ENCODE peak calls at places on chromosomes 4 and X, in eight cellular contexts. One of them, this sample, is unnamed. For H3K4me1, the result is how much of the 10 kb centered on the place peaks cover.

GRCh38 chr4:47494124-47494430 is 9.0 kb downstream of the ATP10D start:
- DNase-seq in ovary: no peak
- DNase-seq in A549: no peak
- DNase-seq in lower lobe of right lung: no peak
- DNase-seq in osteoblast: no peak
- DNase-seq in stomach: no peak
- DNase-seq in lung: no peak
- DNase-seq in heart left ventricle: no peak
- DNase-seq in this sample: no peak

GRCh38 chr4:91243132-91243531 is 1060.6 kb upstream of the GRID2 start:
- DNase-seq in lung: peak
- DNase-seq in lower lobe of right lung: peak
- DNase-seq in A549: peak
- DNase-seq in stomach: no peak
- DNase-seq in heart left ventricle: peak
- DNase-seq in osteoblast: no peak
- DNase-seq in ovary: no peak
- DNase-seq in this sample: peak

GRCh38 chrX:105317117-105317516 is 96.6 kb upstream of the TEX13A start:
- DNase-seq in stomach: no peak
- DNase-seq in ovary: no peak
- DNase-seq in osteoblast: no peak
- DNase-seq in lung: no peak
- DNase-seq in A549: no peak
- DNase-seq in heart left ventricle: no peak
- DNase-seq in lower lobe of right lung: no peak
- DNase-seq in this sample: no peak

GRCh38 chr4:87073187-87073569 is 138.4 kb downstream of the AFF1 start:
- DNase-seq in ovary: no peak
- DNase-seq in A549: no peak
- DNase-seq in stomach: no peak
- DNase-seq in heart left ventricle: no peak
- DNase-seq in lung: no peak
- DNase-seq in osteoblast: no peak
- DNase-seq in lower lobe of right lung: no peak
- DNase-seq in this sample: no peak

GRCh38 chr4:106583567-106583966 is 215.0 kb upstream of the GIMD1 start:
- DNase-seq in lung: no peak
- DNase-seq in stomach: no peak
- DNase-seq in lower lobe of right lung: no peak
- DNase-seq in heart left ventricle: no peak
- DNase-seq in A549: peak
- DNase-seq in osteoblast: peak
- DNase-seq in ovary: no peak
- DNase-seq in this sample: no peak

GRCh38 chr4:22187203-22187835 is 238.7 kb upstream of the KCNIP4 start:
- DNase-seq in heart left ventricle: no peak
- DNase-seq in lung: no peak
- DNase-seq in stomach: no peak
- DNase-seq in ovary: no peak
- DNase-seq in A549: no peak
- DNase-seq in osteoblast: no peak
- DNase-seq in lower lobe of right lung: no peak
- DNase-seq in this sample: no peak

GRCh38 chr4:88230953-88231835 is 53.2 kb downstream of the PPM1K start:
- DNase-seq in heart left ventricle: no peak
- DNase-seq in lung: no peak
- DNase-seq in lower lobe of right lung: no peak
- DNase-seq in stomach: no peak
- DNase-seq in ovary: peak
- DNase-seq in A549: no peak
- DNase-seq in osteoblast: no peak
- DNase-seq in this sample: no peak

GRCh38 chr4:90027565-90027964 is 99.6 kb upstream of the CCSER1 start:
- DNase-seq in stomach: no peak
- DNase-seq in lung: no peak
- DNase-seq in A549: no peak
- DNase-seq in ovary: no peak
- DNase-seq in lower lobe of right lung: no peak
- DNase-seq in heart left ventricle: no peak
- DNase-seq in osteoblast: no peak
- DNase-seq in this sample: no peak

GRCh38 chrX:20067709-20068315 is 48.9 kb downstream of the MAP7D2 start:
- DNase-seq in lung: peak
- DNase-seq in lower lobe of right lung: peak
- DNase-seq in ovary: peak
- DNase-seq in osteoblast: peak
- DNase-seq in A549: peak
- DNase-seq in stomach: peak
- DNase-seq in heart left ventricle: peak
- DNase-seq in this sample: peak

GRCh38 chrX:20071511-20072079 is 45.1 kb downstream of the MAP7D2 start:
- DNase-seq in A549: no peak
- DNase-seq in osteoblast: no peak
- DNase-seq in lower lobe of right lung: no peak
- DNase-seq in heart left ventricle: no peak
- DNase-seq in lung: no peak
- DNase-seq in stomach: no peak
- DNase-seq in ovary: no peak
- DNase-seq in this sample: no peak

GRCh38 chrX:20063716-20064351 is 52.9 kb downstream of the MAP7D2 start:
- DNase-seq in A549: no peak
- DNase-seq in lung: no peak
- DNase-seq in heart left ventricle: no peak
- DNase-seq in lower lobe of right lung: no peak
- DNase-seq in osteoblast: no peak
- DNase-seq in stomach: no peak
- DNase-seq in ovary: no peak
- DNase-seq in this sample: no peak

GRCh38 chrX:20063153-20063552 is 53.6 kb downstream of the MAP7D2 start:
- DNase-seq in lung: no peak
- DNase-seq in ovary: no peak
- DNase-seq in stomach: no peak
- DNase-seq in lower lobe of right lung: no peak
- DNase-seq in osteoblast: no peak
- DNase-seq in heart left ventricle: no peak
- DNase-seq in A549: no peak
- DNase-seq in this sample: no peak

DNA sequence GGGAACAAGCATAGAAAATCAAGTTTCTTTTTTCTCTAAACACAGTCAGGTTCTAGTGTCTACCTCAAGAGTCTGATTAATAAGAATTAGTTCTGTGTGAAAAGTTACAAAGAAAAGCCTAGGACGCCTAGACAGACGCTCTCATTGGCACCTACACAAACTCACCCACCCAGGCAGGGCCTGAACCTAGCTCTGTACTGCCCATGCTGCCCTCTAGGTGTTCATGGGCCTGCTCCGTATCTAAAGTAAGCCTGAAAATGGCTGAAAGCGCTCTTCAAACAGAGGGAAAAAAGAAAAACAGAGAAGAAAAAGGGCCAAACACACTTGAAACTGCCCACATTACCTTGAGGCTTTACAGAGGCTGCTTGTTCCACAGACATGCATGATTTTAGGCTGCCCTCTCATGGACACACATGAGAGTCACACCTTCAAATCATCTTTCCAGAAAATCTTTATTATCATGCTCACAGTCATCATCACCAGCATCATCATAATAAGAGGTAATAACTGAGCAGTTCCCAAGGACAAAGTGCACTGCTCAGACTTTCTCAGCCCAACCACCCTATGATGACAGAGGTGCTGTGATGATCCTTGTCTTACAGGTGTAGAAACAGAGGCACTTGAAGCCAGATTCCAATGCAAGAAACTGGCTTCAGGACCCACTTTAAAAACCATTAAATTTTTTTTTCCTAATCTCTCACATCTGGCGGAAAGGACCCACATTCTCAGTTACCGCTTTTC is 49.6 kb downstream of the MAP7D2 start:
- DNase-seq in ovary: peak
- DNase-seq in lung: no peak
- DNase-seq in A549: peak
- DNase-seq in heart left ventricle: no peak
- DNase-seq in osteoblast: peak
- DNase-seq in stomach: no peak
- DNase-seq in lower lobe of right lung: no peak
- DNase-seq in this sample: no peak
- TF ChIP-seq CTCF in ovary: no peak
- TF ChIP-seq CTCF in lung: peak
- TF ChIP-seq CTCF in A549: peak
- TF ChIP-seq CTCF in heart left ventricle: no peak
- TF ChIP-seq CTCF in osteoblast: peak
- TF ChIP-seq CTCF in stomach: no peak
- TF ChIP-seq CTCF in lower lobe of right lung: peak
- TF ChIP-seq CTCF in this sample: no peak

GRCh38 chr4:107740950-107741701 is 21.1 kb upstream of the PAPSS1 start:
- DNase-seq in osteoblast: peak
- DNase-seq in heart left ventricle: peak
- DNase-seq in A549: no peak
- DNase-seq in ovary: peak
- DNase-seq in stomach: no peak
- DNase-seq in lung: no peak
- DNase-seq in lower lobe of right lung: no peak
- DNase-seq in this sample: peak
- H3K4me1 ChIP-seq in osteoblast: under half
- H3K4me1 ChIP-seq in heart left ventricle: under half
- H3K4me1 ChIP-seq in A549: under half
- H3K4me1 ChIP-seq in ovary: under half
- H3K4me1 ChIP-seq in stomach: under half
- H3K4me1 ChIP-seq in lung: under half
- H3K4me1 ChIP-seq in lower lobe of right lung: under half
- H3K4me1 ChIP-seq in this sample: under half

GRCh38 chr4:183098723-183099536 is at the start of gene WWC2:
- DNase-seq in A549: peak
- DNase-seq in osteoblast: peak
- DNase-seq in lower lobe of right lung: peak
- DNase-seq in heart left ventricle: peak
- DNase-seq in ovary: peak
- DNase-seq in lung: peak
- DNase-seq in stomach: peak
- DNase-seq in this sample: peak

GRCh38 chr4:183100298-183100599 is 1.2 kb downstream of the WWC2 start:
- DNase-seq in lung: no peak
- DNase-seq in lower lobe of right lung: no peak
- DNase-seq in heart left ventricle: no peak
- DNase-seq in A549: no peak
- DNase-seq in osteoblast: peak
- DNase-seq in stomach: no peak
- DNase-seq in ovary: no peak
- DNase-seq in this sample: no peak

GRCh38 chr4:183098080-183098722 is 856 bp upstream of the WWC2 start:
- DNase-seq in ovary: peak
- DNase-seq in stomach: peak
- DNase-seq in lung: peak
- DNase-seq in osteoblast: peak
- DNase-seq in A549: peak
- DNase-seq in lower lobe of right lung: peak
- DNase-seq in heart left ventricle: peak
- DNase-seq in this sample: peak

GRCh38 chr4:183100827-183101226 is 1.8 kb downstream of the WWC2 start:
- DNase-seq in heart left ventricle: no peak
- DNase-seq in lower lobe of right lung: no peak
- DNase-seq in osteoblast: peak
- DNase-seq in A549: peak
- DNase-seq in ovary: no peak
- DNase-seq in lung: no peak
- DNase-seq in stomach: no peak
- DNase-seq in this sample: no peak

GRCh38 chr4:183099537-183100297 is 660 bp downstream of the WWC2 start:
- DNase-seq in heart left ventricle: peak
- DNase-seq in lower lobe of right lung: peak
- DNase-seq in osteoblast: peak
- DNase-seq in stomach: peak
- DNase-seq in A549: peak
- DNase-seq in lung: peak
- DNase-seq in ovary: peak
- DNase-seq in this sample: peak
- TF ChIP-seq CTCF in heart left ventricle: no peak
- TF ChIP-seq CTCF in lower lobe of right lung: peak
- TF ChIP-seq CTCF in osteoblast: no peak
- TF ChIP-seq CTCF in stomach: no peak
- TF ChIP-seq CTCF in A549: no peak
- TF ChIP-seq CTCF in lung: no peak
- TF ChIP-seq CTCF in ovary: no peak
- TF ChIP-seq CTCF in this sample: peak

GRCh38 chr4:185840953-185841352 is 29.0 kb upstream of the SORBS2 start:
- DNase-seq in stomach: no peak
- DNase-seq in lung: no peak
- DNase-seq in heart left ventricle: no peak
- DNase-seq in A549: no peak
- DNase-seq in lower lobe of right lung: no peak
- DNase-seq in ovary: no peak
- DNase-seq in osteoblast: peak
- DNase-seq in this sample: no peak
- H3K4me1 ChIP-seq in stomach: under half
- H3K4me1 ChIP-seq in lung: under half
- H3K4me1 ChIP-seq in heart left ventricle: under half
- H3K4me1 ChIP-seq in A549: under half
- H3K4me1 ChIP-seq in lower lobe of right lung: under half
- H3K4me1 ChIP-seq in ovary: under half
- H3K4me1 ChIP-seq in osteoblast: under half
- H3K4me1 ChIP-seq in this sample: under half

DNA sequence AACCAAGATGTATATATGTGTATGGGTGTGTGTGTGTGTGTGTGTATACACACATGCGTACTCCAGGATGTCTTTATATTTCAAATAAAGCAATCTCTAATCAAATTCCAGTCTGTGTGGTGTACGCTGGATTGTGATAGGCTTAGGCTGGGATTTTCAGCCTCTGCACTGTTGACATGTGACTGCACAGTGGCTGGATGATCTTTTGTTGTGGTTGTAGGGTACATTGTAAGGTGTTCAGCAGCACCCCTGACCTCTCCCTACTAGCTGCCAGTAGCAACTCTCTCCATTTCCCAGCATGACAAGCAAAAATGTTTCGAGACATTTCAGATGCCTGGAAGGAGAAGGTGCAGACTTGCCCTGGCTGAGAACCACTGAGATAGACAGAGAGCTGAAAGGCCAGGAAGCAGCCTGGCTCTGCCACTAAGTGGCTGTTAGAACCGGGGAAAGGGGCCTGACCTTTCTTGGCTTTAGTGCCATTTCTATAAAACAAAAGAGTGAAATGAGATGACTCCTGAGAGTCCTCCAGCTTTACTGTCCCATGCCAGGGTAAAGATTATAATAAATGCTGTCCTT is 10.4 kb downstream of the PGM2 start:
- DNase-seq in heart left ventricle: no peak
- DNase-seq in ovary: no peak
- DNase-seq in osteoblast: no peak
- DNase-seq in lower lobe of right lung: no peak
- DNase-seq in stomach: no peak
- DNase-seq in A549: no peak
- DNase-seq in lung: no peak
- DNase-seq in this sample: no peak
- TF ChIP-seq CTCF in heart left ventricle: no peak
- TF ChIP-seq CTCF in ovary: no peak
- TF ChIP-seq CTCF in osteoblast: no peak
- TF ChIP-seq CTCF in lower lobe of right lung: no peak
- TF ChIP-seq CTCF in stomach: no peak
- TF ChIP-seq CTCF in A549: no peak
- TF ChIP-seq CTCF in lung: no peak
- TF ChIP-seq CTCF in this sample: no peak

GRCh38 chr4:80229590-80229989 is 32.3 kb downstream of the PRDM8 start:
- DNase-seq in heart left ventricle: no peak
- DNase-seq in stomach: no peak
- DNase-seq in lower lobe of right lung: no peak
- DNase-seq in lung: no peak
- DNase-seq in A549: no peak
- DNase-seq in ovary: no peak
- DNase-seq in osteoblast: no peak
- DNase-seq in this sample: no peak
- H3K4me1 ChIP-seq in heart left ventricle: under half
- H3K4me1 ChIP-seq in stomach: under half
- H3K4me1 ChIP-seq in lower lobe of right lung: under half
- H3K4me1 ChIP-seq in lung: under half
- H3K4me1 ChIP-seq in A549: under half
- H3K4me1 ChIP-seq in ovary: under half
- H3K4me1 ChIP-seq in osteoblast: under half
- H3K4me1 ChIP-seq in this sample: under half

This sample was measured in heart right ventricle.